ENCODE peak calls at places on chromosomes 4 and X, in seven cellular contexts. Z is stomach, M is pancreas, K is cardiac muscle cell, J is mucosa of descending colon, E is tibial artery, O is right lobe of liver. X is an unnamed sample. For H3K4me1, the result is how much of the 10 kb centered on the place peaks cover.

GRCh38 chr4:141807073-141807472 is 170.7 kb downstream of the IL15 start:
- DNase-seq in Z (no peak), M (no peak), K (peak), J (no peak), E (no peak), O (no peak), X (no peak)

GRCh38 chrX:42967681-42968080 is 189.7 kb upstream of the PPP1R2C start:
- DNase-seq in Z (no peak), M (no peak), K (no peak), J (no peak), E (no peak), O (no peak), X (no peak)

GRCh38 chrX:100743009-100743615 is 11.2 kb upstream of the SYTL4 start:
- DNase-seq in Z (no peak), M (no peak), K (peak), J (no peak), E (no peak), O (no peak), X (no peak)

GRCh38 chrX:16096131-16096530 is 27.2 kb upstream of the GRPR start:
- DNase-seq in Z (no peak), M (no peak), K (no peak), J (no peak), E (no peak), O (no peak), X (no peak)

GRCh38 chr4:100042235-100042634 is 92.2 kb upstream of the H2AZ1 start:
- DNase-seq in Z (no peak), M (no peak), K (no peak), J (no peak), E (no peak), O (no peak), X (no peak)

GRCh38 chr4:188647820-188648380 is 508.7 kb downstream of the TRIML1 start:
- DNase-seq in Z (no peak), M (no peak), K (no peak), J (no peak), E (no peak), O (peak), X (no peak)

GRCh38 chr4:55554453-55555030 is 7.8 kb upstream of the CLOCK start:
- DNase-seq in Z (no peak), M (no peak), K (peak), J (peak), E (no peak), O (no peak), X (no peak)

GRCh38 chr4:162497564-162498167 is 333.9 kb upstream of the FSTL5 start:
- DNase-seq in Z (no peak), M (no peak), K (peak), J (no peak), E (no peak), O (no peak), X (no peak)

GRCh38 chr4:13173974-13174373 is 310.2 kb downstream of the RAB28 start:
- DNase-seq in Z (no peak), M (no peak), K (peak), J (peak), E (peak), O (no peak), X (peak)

GRCh38 chrX:24506082-24506481 is 41.0 kb downstream of the PDK3 start:
- DNase-seq in Z (no peak), M (no peak), K (peak), J (no peak), E (no peak), O (no peak), X (no peak)

GRCh38 chr4:153495480-153496206 is 29.5 kb downstream of the TMEM131L start:
- DNase-seq in Z (no peak), M (no peak), K (no peak), J (no peak), E (no peak), O (no peak), X (no peak)

GRCh38 chr4:187184513-187184912 is 460.9 kb upstream of the FAT1 start:
- DNase-seq in Z (no peak), M (no peak), K (no peak), J (peak), E (no peak), O (no peak), X (no peak)

GRCh38 chrX:51496501-51497291 is at the start of gene NUDT11:
- DNase-seq in Z (peak), M (peak), K (peak), J (peak), E (peak), O (peak), X (peak)

GRCh38 chrX:155435744-155436112 is 22.7 kb downstream of the F8A3 start:
- DNase-seq in Z (no peak), M (peak), K (no peak), J (no peak), E (no peak), O (no peak), X (no peak)

GRCh38 chrX:100494570-100494969 is 84.5 kb upstream of the PCDH19 start:
- DNase-seq in Z (no peak), M (no peak), K (no peak), J (peak), E (no peak), O (no peak), X (no peak)

GRCh38 chrX:57528670-57529255 is 63.0 kb upstream of the ZXDB start:
- DNase-seq in Z (no peak), M (no peak), K (no peak), J (peak), E (no peak), O (no peak), X (no peak)

GRCh38 chr4:5957091-5957490 is 61.1 kb downstream of the C4orf50 start:
- DNase-seq in Z (no peak), M (no peak), K (no peak), J (no peak), E (no peak), O (no peak), X (peak)

GRCh38 chrX:15177316-15177715 is 92.6 kb downstream of the ASB9 start:
- DNase-seq in Z (no peak), M (no peak), K (no peak), J (no peak), E (no peak), O (no peak), X (no peak)

GRCh38 chrX:96407043-96407442 is 277.6 kb upstream of the DIAPH2 start:
- DNase-seq in Z (peak), M (no peak), K (peak), J (peak), E (no peak), O (peak), X (peak)

GRCh38 chr4:80540349-80540748 is 204.8 kb downstream of the CFAP299 start:
- DNase-seq in Z (no peak), M (no peak), K (no peak), J (no peak), E (no peak), O (no peak), X (no peak)

GRCh38 chr4:149531861-149532260 is 283.8 kb downstream of the IQCM start:
- DNase-seq in Z (no peak), M (no peak), K (peak), J (no peak), E (no peak), O (no peak), X (no peak)

GRCh38 chr4:142404191-142404611 is 441.9 kb downstream of the INPP4B start:
- DNase-seq in Z (no peak), M (no peak), K (peak), J (no peak), E (no peak), O (no peak), X (no peak)

DNA sequence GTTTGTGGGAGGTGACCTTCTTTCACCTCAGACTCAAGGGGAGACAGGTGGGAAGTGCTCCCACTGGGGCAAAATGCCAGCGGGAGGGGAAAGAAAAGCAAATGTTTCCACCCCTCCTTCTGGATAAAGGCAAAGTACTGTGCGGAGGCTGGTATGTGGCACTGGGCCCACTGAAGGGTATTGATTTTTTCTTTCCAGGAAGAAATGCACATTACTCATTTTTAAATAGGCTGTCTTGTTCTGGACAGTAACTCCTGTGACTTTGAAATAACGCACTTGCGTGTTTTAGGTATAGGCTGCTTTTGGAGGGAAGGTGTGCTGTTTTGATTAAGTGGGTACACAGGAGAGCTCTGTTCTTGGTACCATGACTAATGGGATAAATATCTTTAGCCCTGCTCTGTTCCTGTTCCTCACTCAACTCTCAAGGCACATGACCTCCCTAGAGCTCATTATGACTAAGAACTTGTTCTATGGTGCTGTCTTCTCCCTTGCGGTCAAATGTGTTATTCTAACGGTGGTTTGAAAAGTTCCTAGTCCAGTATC is 40.7 kb upstream of the MBTPS2 start:
- DNase-seq in Z (peak), M (no peak), K (peak), J (no peak), E (no peak), O (peak), X (no peak)
- TF ChIP-seq CTCF in Z (no peak), M (no peak), K (no peak), J (no peak), E (no peak), O (no peak), X (no peak)

GRCh38 chrX:2710496-2710895 is 19.4 kb downstream of the CD99 start:
- DNase-seq in Z (no peak), M (no peak), K (no peak), J (peak), E (no peak), O (no peak), X (no peak)
- H3K4me1 ChIP-seq in Z (under half), M (under half), K (under half), J (under half), E (half or more), O (under half), X (under half)

DNA sequence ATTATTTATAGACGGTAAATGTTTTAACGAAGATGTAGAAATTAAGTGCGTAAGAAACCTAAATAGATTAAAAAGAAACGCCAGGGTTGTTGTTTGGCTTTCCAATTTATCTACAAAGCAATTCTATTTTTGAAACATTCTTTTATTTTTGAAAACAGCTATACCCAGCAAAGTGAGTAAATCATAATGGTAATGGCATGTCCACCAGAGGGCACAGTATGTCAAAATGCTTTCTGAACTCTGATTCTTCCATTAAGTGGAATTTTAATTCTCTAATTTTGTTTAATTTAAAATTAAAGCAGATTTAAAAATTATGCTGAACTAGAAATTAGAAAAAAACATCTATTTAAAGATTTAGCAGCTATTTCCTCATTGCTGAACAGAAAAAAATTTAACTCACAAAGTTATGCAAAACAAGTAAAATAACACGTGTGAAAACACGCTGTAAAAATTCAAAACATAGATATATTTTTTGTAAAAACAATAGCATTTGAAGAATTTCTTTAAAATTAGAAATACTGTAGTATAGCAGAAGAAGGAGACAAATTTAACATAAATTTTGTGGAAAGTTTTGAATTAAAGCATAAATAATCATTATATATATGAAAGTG is 26.5 kb downstream of the RASSF6 start:
- DNase-seq in Z (no peak), M (no peak), K (peak), J (peak), E (no peak), O (no peak), X (no peak)
- TF ChIP-seq CTCF in Z (peak), M (peak), K (peak), J (no peak), E (peak), O (peak), X (peak)

DNA sequence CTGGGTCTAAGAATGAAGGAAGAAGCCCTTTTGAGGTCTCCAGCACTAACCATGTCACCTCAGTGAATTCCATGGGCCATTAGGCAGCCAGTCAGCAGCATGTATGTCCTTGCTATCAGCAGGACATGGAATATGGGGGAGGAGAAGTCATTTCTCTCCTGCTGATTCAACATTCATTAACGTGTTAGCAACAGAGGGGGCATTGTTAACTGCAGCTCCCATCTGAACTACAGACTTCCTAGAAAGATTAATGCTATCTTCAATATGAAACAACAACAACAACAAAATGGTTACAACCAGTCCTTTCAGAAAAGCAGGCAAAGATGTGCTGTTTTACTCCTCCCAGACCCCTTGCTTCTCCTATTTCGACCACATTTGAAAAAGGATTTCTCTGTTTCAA is 120.4 kb upstream of the SLC34A2 start:
- DNase-seq in Z (no peak), M (no peak), K (peak), J (no peak), E (no peak), O (no peak), X (no peak)
- H3K4me1 ChIP-seq in Z (under half), M (under half), K (under half), J (under half), E (under half), O (under half), X (under half)

GRCh38 chr4:7156273-7157139 is 35.8 kb upstream of the SORCS2 start:
- DNase-seq in Z (no peak), M (peak), K (peak), J (no peak), E (peak), O (peak), X (no peak)
- TF ChIP-seq CTCF in Z (peak), M (peak), K (peak), J (no peak), E (peak), O (peak), X (peak)

GRCh38 chr4:101417046-101417445 is 69.7 kb upstream of the PPP3CA start:
- DNase-seq in Z (no peak), M (peak), K (no peak), J (no peak), E (no peak), O (no peak), X (no peak)

GRCh38 chr4:101414496-101414895 is 67.2 kb upstream of the PPP3CA start:
- DNase-seq in Z (no peak), M (no peak), K (peak), J (no peak), E (no peak), O (no peak), X (no peak)

GRCh38 chr4:101418466-101418865 is 71.1 kb upstream of the PPP3CA start:
- DNase-seq in Z (no peak), M (no peak), K (no peak), J (no peak), E (no peak), O (no peak), X (no peak)

GRCh38 chr4:101418055-101418454 is 70.7 kb upstream of the PPP3CA start:
- DNase-seq in Z (no peak), M (no peak), K (peak), J (peak), E (no peak), O (no peak), X (no peak)

GRCh38 chr4:101415962-101416361 is 68.6 kb upstream of the PPP3CA start:
- DNase-seq in Z (no peak), M (peak), K (no peak), J (no peak), E (no peak), O (no peak), X (peak)
- H3K4me1 ChIP-seq in Z (under half), M (under half), K (under half), J (under half), E (under half), O (under half), X (under half)

DNA sequence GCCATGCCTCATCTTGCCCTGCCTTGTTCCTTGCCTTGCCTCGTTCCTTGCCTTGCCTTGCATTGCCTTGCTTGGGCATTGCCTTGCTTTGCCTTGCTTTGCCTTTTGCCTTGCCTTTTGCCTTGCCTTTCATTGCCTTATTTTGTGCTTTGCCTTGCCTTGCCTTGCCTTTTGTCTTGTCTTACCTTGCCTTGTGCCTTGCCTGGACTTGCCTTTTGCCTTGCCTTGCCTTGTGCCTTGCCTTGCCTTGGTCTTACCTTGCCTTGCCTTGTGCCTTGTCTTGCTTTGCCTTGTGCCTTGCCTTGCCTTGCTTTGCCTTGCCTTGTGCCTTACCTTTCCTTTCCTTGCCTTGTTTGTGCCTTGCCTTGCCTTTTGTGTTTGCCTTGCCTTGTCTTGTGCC is 88.2 kb downstream of the TAB3 start:
- DNase-seq in Z (peak), M (no peak), K (no peak), J (no peak), E (no peak), O (no peak), X (no peak)
- TF ChIP-seq CTCF in Z (no peak), M (no peak), K (no peak), J (no peak), E (no peak), O (no peak), X (no peak)

GRCh38 chrX:19964017-19964710 is 26.7 kb downstream of the BCLAF3 start:
- DNase-seq in Z (no peak), M (no peak), K (no peak), J (no peak), E (no peak), O (no peak), X (no peak)
- H3K4me1 ChIP-seq in Z (under half), M (under half), K (under half), J (under half), E (under half), O (under half), X (under half)

DNA sequence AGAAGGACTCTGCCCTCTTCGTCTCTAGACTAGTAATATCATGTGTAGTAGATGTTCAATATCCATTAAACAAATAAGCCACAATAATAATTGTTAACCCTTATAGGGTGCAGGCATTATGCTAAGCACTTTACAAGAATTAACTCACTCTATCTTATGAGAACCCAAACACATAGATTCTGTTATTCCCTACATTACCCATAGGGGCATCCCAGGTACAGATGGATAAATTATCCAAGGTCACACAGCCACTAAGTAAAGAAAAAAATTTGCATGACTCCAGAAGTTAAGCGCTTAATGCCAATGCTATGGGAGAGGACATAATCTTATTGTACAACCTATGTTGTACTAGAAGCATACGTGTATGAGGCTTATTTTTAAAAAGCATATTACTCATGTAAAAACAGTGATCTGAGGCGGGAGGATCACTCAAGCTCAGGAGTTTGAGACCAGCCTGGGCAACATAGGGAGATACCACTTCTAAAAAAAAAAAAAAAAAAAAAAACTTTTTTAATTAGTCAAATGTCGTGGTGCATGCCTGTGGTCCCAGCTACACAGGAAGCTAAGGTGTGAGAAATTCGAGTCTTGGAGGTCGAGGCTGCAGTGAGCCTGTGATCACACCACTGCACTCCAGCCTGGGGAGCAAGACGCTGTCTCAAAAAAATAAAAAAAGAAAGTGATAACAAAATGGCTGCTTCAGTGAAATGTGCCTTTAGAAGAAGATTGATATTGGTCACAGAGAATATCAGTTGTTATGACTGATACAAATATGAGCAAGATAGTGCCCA is 13.6 kb downstream of the LDB2 start:
- DNase-seq in Z (no peak), M (no peak), K (no peak), J (no peak), E (no peak), O (no peak), X (no peak)
- TF ChIP-seq CTCF in Z (no peak), M (no peak), K (no peak), J (no peak), E (no peak), O (no peak), X (no peak)

X was measured in kidney.